ENCODE peak calls at places on chromosome 14, in nine cellular contexts. One of them, this sample, is unnamed. For H3K4me1, the result is how much of the 10 kb centered on the place peaks cover.

GRCh38 chr14:72523397-72524157 is 370.3 kb downstream of the DPF3 start:
- DNase-seq in pancreas: no peak
- DNase-seq in CD4-positive, alpha-beta memory T cell: no peak
- DNase-seq in uterus: no peak
- DNase-seq in GM23338: no peak
- DNase-seq in upper lobe of right lung: no peak
- DNase-seq in cardiac muscle cell: no peak
- DNase-seq in CD4-positive, CD25-positive, alpha-beta regulatory T cell: no peak
- DNase-seq in GM23248: peak
- DNase-seq in this sample: no peak

GRCh38 chr14:104331871-104332605 is 193.7 kb downstream of the KIF26A start:
- DNase-seq in CD4-positive, alpha-beta memory T cell: no peak
- DNase-seq in upper lobe of right lung: no peak
- DNase-seq in GM23338: no peak
- DNase-seq in GM23248: no peak
- DNase-seq in pancreas: no peak
- DNase-seq in uterus: no peak
- DNase-seq in CD4-positive, CD25-positive, alpha-beta regulatory T cell: no peak
- DNase-seq in cardiac muscle cell: no peak
- DNase-seq in this sample: no peak

GRCh38 chr14:61965030-61965745 is 203.0 kb downstream of the SNAPC1 start:
- DNase-seq in GM23248: peak
- DNase-seq in CD4-positive, alpha-beta memory T cell: no peak
- DNase-seq in CD4-positive, CD25-positive, alpha-beta regulatory T cell: no peak
- DNase-seq in cardiac muscle cell: no peak
- DNase-seq in upper lobe of right lung: no peak
- DNase-seq in pancreas: no peak
- DNase-seq in GM23338: no peak
- DNase-seq in uterus: no peak
- DNase-seq in this sample: no peak

GRCh38 chr14:56590535-56590951 is 10.9 kb downstream of the TMEM260 start:
- DNase-seq in pancreas: no peak
- DNase-seq in cardiac muscle cell: peak
- DNase-seq in GM23338: peak
- DNase-seq in CD4-positive, CD25-positive, alpha-beta regulatory T cell: no peak
- DNase-seq in uterus: no peak
- DNase-seq in upper lobe of right lung: no peak
- DNase-seq in CD4-positive, alpha-beta memory T cell: no peak
- DNase-seq in GM23248: no peak
- DNase-seq in this sample: no peak

GRCh38 chr14:91144425-91145145 is 30.7 kb downstream of the DGLUCY start:
- DNase-seq in GM23248: peak
- DNase-seq in uterus: no peak
- DNase-seq in cardiac muscle cell: no peak
- DNase-seq in CD4-positive, alpha-beta memory T cell: no peak
- DNase-seq in CD4-positive, CD25-positive, alpha-beta regulatory T cell: no peak
- DNase-seq in GM23338: no peak
- DNase-seq in pancreas: no peak
- DNase-seq in upper lobe of right lung: no peak
- DNase-seq in this sample: no peak

GRCh38 chr14:63174760-63175191 is 29.5 kb upstream of the RHOJ start:
- DNase-seq in CD4-positive, alpha-beta memory T cell: no peak
- DNase-seq in GM23338: peak
- DNase-seq in GM23248: peak
- DNase-seq in upper lobe of right lung: no peak
- DNase-seq in cardiac muscle cell: peak
- DNase-seq in pancreas: no peak
- DNase-seq in uterus: peak
- DNase-seq in CD4-positive, CD25-positive, alpha-beta regulatory T cell: peak
- DNase-seq in this sample: no peak

GRCh38 chr14:43647302-43647701 is 859.8 kb downstream of the FSCB start:
- DNase-seq in CD4-positive, CD25-positive, alpha-beta regulatory T cell: no peak
- DNase-seq in uterus: no peak
- DNase-seq in CD4-positive, alpha-beta memory T cell: no peak
- DNase-seq in pancreas: no peak
- DNase-seq in GM23248: no peak
- DNase-seq in upper lobe of right lung: no peak
- DNase-seq in GM23338: peak
- DNase-seq in cardiac muscle cell: no peak
- DNase-seq in this sample: no peak

GRCh38 chr14:105153739-105154475 is 14.7 kb downstream of the JAG2 start:
- DNase-seq in upper lobe of right lung: no peak
- DNase-seq in GM23338: no peak
- DNase-seq in GM23248: no peak
- DNase-seq in pancreas: peak
- DNase-seq in CD4-positive, alpha-beta memory T cell: no peak
- DNase-seq in uterus: no peak
- DNase-seq in CD4-positive, CD25-positive, alpha-beta regulatory T cell: no peak
- DNase-seq in cardiac muscle cell: no peak
- DNase-seq in this sample: no peak

GRCh38 chr14:24289649-24290283 is 9.8 kb downstream of the DHRS1 start:
- DNase-seq in cardiac muscle cell: no peak
- DNase-seq in pancreas: no peak
- DNase-seq in GM23248: no peak
- DNase-seq in uterus: no peak
- DNase-seq in CD4-positive, alpha-beta memory T cell: no peak
- DNase-seq in CD4-positive, CD25-positive, alpha-beta regulatory T cell: peak
- DNase-seq in GM23338: no peak
- DNase-seq in upper lobe of right lung: no peak
- DNase-seq in this sample: no peak

GRCh38 chr14:104726600-104727451 is 2.8 kb downstream of the ADSS1 start:
- DNase-seq in upper lobe of right lung: no peak
- DNase-seq in CD4-positive, CD25-positive, alpha-beta regulatory T cell: no peak
- DNase-seq in pancreas: no peak
- DNase-seq in CD4-positive, alpha-beta memory T cell: no peak
- DNase-seq in GM23338: peak
- DNase-seq in GM23248: no peak
- DNase-seq in uterus: no peak
- DNase-seq in cardiac muscle cell: no peak
- DNase-seq in this sample: no peak

GRCh38 chr14:24690492-24690891 is 56.5 kb upstream of the GZMB start:
- DNase-seq in CD4-positive, CD25-positive, alpha-beta regulatory T cell: peak
- DNase-seq in CD4-positive, alpha-beta memory T cell: no peak
- DNase-seq in upper lobe of right lung: no peak
- DNase-seq in cardiac muscle cell: no peak
- DNase-seq in GM23248: no peak
- DNase-seq in GM23338: peak
- DNase-seq in pancreas: no peak
- DNase-seq in uterus: no peak
- DNase-seq in this sample: no peak

GRCh38 chr14:61505815-61506809 is 184.7 kb downstream of the PRKCH start:
- DNase-seq in CD4-positive, CD25-positive, alpha-beta regulatory T cell: no peak
- DNase-seq in pancreas: no peak
- DNase-seq in uterus: no peak
- DNase-seq in GM23248: no peak
- DNase-seq in cardiac muscle cell: no peak
- DNase-seq in CD4-positive, alpha-beta memory T cell: no peak
- DNase-seq in upper lobe of right lung: no peak
- DNase-seq in GM23338: no peak
- DNase-seq in this sample: no peak

GRCh38 chr14:58882577-58883018 is 244.8 kb downstream of the DACT1 start:
- DNase-seq in upper lobe of right lung: no peak
- DNase-seq in CD4-positive, alpha-beta memory T cell: no peak
- DNase-seq in uterus: no peak
- DNase-seq in pancreas: no peak
- DNase-seq in GM23338: no peak
- DNase-seq in GM23248: peak
- DNase-seq in cardiac muscle cell: no peak
- DNase-seq in CD4-positive, CD25-positive, alpha-beta regulatory T cell: no peak
- DNase-seq in this sample: no peak

GRCh38 chr14:26522985-26523384 is 74.8 kb downstream of the NOVA1 start:
- DNase-seq in cardiac muscle cell: no peak
- DNase-seq in GM23248: peak
- DNase-seq in CD4-positive, CD25-positive, alpha-beta regulatory T cell: no peak
- DNase-seq in CD4-positive, alpha-beta memory T cell: no peak
- DNase-seq in upper lobe of right lung: no peak
- DNase-seq in uterus: no peak
- DNase-seq in GM23338: no peak
- DNase-seq in pancreas: no peak
- DNase-seq in this sample: no peak

DNA sequence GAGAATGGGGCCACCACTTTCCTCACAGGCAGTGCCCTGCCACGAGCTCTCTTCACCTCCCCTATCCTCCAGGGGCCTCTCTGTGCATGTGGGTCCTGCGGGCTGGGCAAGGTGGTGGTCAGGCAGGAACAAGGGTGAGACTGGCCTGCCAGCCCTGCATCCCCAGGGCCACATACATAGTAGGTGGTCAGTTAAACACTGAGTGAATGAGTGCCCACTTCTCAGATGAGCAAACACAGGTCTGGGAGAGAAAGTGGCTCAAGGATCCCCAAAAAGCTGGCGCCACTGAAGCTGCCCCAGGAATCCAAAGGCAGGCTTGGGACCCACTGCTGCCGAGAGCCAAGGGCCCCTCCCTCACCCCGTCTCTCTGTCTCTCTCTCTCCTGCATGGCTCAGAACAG is 51.1 kb downstream of the CCNK start:
- DNase-seq in GM23338: no peak
- DNase-seq in upper lobe of right lung: no peak
- DNase-seq in pancreas: no peak
- DNase-seq in cardiac muscle cell: no peak
- DNase-seq in uterus: no peak
- DNase-seq in CD4-positive, CD25-positive, alpha-beta regulatory T cell: no peak
- DNase-seq in CD4-positive, alpha-beta memory T cell: no peak
- DNase-seq in GM23248: no peak
- DNase-seq in this sample: no peak
- H3K4me1 ChIP-seq in GM23338: under half
- H3K4me1 ChIP-seq in upper lobe of right lung: under half
- H3K4me1 ChIP-seq in pancreas: under half
- H3K4me1 ChIP-seq in cardiac muscle cell: under half
- H3K4me1 ChIP-seq in uterus: under half
- H3K4me1 ChIP-seq in CD4-positive, CD25-positive, alpha-beta regulatory T cell: under half
- H3K4me1 ChIP-seq in CD4-positive, alpha-beta memory T cell: under half
- H3K4me1 ChIP-seq in GM23248: under half
- H3K4me1 ChIP-seq in this sample: under half

GRCh38 chr14:92729632-92730358 is 18.6 kb downstream of the LGMN start:
- DNase-seq in cardiac muscle cell: no peak
- DNase-seq in upper lobe of right lung: no peak
- DNase-seq in CD4-positive, alpha-beta memory T cell: no peak
- DNase-seq in CD4-positive, CD25-positive, alpha-beta regulatory T cell: peak
- DNase-seq in GM23248: peak
- DNase-seq in GM23338: no peak
- DNase-seq in uterus: no peak
- DNase-seq in pancreas: no peak
- DNase-seq in this sample: no peak

GRCh38 chr14:92728781-92729364 is 19.6 kb downstream of the LGMN start:
- DNase-seq in CD4-positive, CD25-positive, alpha-beta regulatory T cell: peak
- DNase-seq in cardiac muscle cell: peak
- DNase-seq in GM23338: no peak
- DNase-seq in CD4-positive, alpha-beta memory T cell: no peak
- DNase-seq in pancreas: no peak
- DNase-seq in GM23248: no peak
- DNase-seq in uterus: no peak
- DNase-seq in upper lobe of right lung: no peak
- DNase-seq in this sample: no peak

GRCh38 chr14:92724516-92725340 is 23.7 kb downstream of the LGMN start:
- DNase-seq in uterus: no peak
- DNase-seq in cardiac muscle cell: peak
- DNase-seq in pancreas: no peak
- DNase-seq in GM23248: no peak
- DNase-seq in upper lobe of right lung: no peak
- DNase-seq in GM23338: no peak
- DNase-seq in CD4-positive, alpha-beta memory T cell: no peak
- DNase-seq in CD4-positive, CD25-positive, alpha-beta regulatory T cell: no peak
- DNase-seq in this sample: no peak

GRCh38 chr14:92726933-92727262 is 21.5 kb downstream of the LGMN start:
- DNase-seq in CD4-positive, CD25-positive, alpha-beta regulatory T cell: no peak
- DNase-seq in uterus: no peak
- DNase-seq in cardiac muscle cell: no peak
- DNase-seq in upper lobe of right lung: no peak
- DNase-seq in GM23338: no peak
- DNase-seq in CD4-positive, alpha-beta memory T cell: no peak
- DNase-seq in GM23248: no peak
- DNase-seq in pancreas: no peak
- DNase-seq in this sample: no peak

GRCh38 chr14:92726135-92726932 is 22.1 kb downstream of the LGMN start:
- DNase-seq in pancreas: peak
- DNase-seq in CD4-positive, CD25-positive, alpha-beta regulatory T cell: peak
- DNase-seq in upper lobe of right lung: peak
- DNase-seq in GM23338: no peak
- DNase-seq in GM23248: peak
- DNase-seq in cardiac muscle cell: no peak
- DNase-seq in uterus: peak
- DNase-seq in CD4-positive, alpha-beta memory T cell: no peak
- DNase-seq in this sample: peak
- H3K4me1 ChIP-seq in pancreas: under half
- H3K4me1 ChIP-seq in CD4-positive, CD25-positive, alpha-beta regulatory T cell: under half
- H3K4me1 ChIP-seq in upper lobe of right lung: under half
- H3K4me1 ChIP-seq in GM23338: under half
- H3K4me1 ChIP-seq in GM23248: under half
- H3K4me1 ChIP-seq in cardiac muscle cell: under half
- H3K4me1 ChIP-seq in uterus: under half
- H3K4me1 ChIP-seq in CD4-positive, alpha-beta memory T cell: under half
- H3K4me1 ChIP-seq in this sample: under half

GRCh38 chr14:54758041-54758440 is 144.6 kb downstream of the GCH1 start:
- DNase-seq in GM23248: no peak
- DNase-seq in pancreas: no peak
- DNase-seq in cardiac muscle cell: no peak
- DNase-seq in CD4-positive, CD25-positive, alpha-beta regulatory T cell: no peak
- DNase-seq in CD4-positive, alpha-beta memory T cell: no peak
- DNase-seq in upper lobe of right lung: no peak
- DNase-seq in GM23338: no peak
- DNase-seq in uterus: no peak
- DNase-seq in this sample: no peak
- H3K4me1 ChIP-seq in GM23248: under half
- H3K4me1 ChIP-seq in pancreas: under half
- H3K4me1 ChIP-seq in cardiac muscle cell: under half
- H3K4me1 ChIP-seq in CD4-positive, CD25-positive, alpha-beta regulatory T cell: under half
- H3K4me1 ChIP-seq in CD4-positive, alpha-beta memory T cell: under half
- H3K4me1 ChIP-seq in upper lobe of right lung: under half
- H3K4me1 ChIP-seq in GM23338: under half
- H3K4me1 ChIP-seq in uterus: under half
- H3K4me1 ChIP-seq in this sample: under half

DNA sequence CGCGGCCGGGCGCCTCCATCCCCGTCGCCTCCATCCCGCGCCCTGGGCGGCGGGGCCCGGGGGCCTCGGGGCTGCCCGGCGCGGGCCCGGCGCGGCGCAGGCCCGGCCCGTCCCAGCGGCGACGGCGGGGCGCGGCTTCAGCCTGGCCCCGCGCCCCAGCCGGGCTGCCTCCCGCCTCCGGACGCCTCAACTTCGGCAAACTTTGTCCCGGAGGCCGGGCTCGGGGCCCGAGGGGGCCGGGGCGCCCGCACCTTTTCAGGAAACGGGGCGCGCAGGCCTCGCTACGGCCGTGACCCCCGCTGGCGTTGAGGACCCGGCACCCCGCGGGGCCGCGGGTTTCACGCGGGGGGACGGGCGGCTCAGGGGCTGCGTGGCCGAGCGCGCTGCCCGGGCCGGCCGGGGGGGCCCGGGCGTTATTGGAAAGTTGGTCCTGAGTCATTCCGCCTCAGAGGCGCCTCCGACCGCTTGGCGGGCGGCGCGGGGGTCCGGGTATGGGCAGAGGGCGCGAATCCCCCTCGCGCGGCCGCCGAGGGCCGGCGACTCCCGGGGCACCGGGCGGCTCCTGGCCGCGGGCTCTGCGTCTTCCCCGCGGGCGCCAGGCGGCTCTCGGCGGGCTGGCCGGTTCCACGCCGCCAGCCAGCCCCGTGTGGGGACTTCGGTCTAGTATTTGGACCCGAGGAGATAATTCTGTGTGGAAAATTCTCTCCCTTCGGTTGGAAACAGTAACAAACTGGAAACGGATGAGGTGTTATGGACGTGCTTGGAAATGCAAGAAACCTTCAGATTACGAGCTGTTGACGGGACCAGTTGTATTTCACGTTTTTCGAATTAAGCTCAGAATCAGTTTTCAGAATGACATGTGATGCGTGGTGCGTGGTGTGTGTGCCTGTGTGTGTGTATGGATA is 714 bp downstream of the TRAF3 start:
- DNase-seq in CD4-positive, alpha-beta memory T cell: peak
- DNase-seq in uterus: no peak
- DNase-seq in upper lobe of right lung: peak
- DNase-seq in GM23338: peak
- DNase-seq in GM23248: peak
- DNase-seq in pancreas: peak
- DNase-seq in cardiac muscle cell: peak
- DNase-seq in CD4-positive, CD25-positive, alpha-beta regulatory T cell: peak
- DNase-seq in this sample: no peak
- H3K4me1 ChIP-seq in CD4-positive, alpha-beta memory T cell: half or more
- H3K4me1 ChIP-seq in uterus: under half
- H3K4me1 ChIP-seq in upper lobe of right lung: under half
- H3K4me1 ChIP-seq in GM23338: under half
- H3K4me1 ChIP-seq in GM23248: under half
- H3K4me1 ChIP-seq in pancreas: under half
- H3K4me1 ChIP-seq in cardiac muscle cell: under half
- H3K4me1 ChIP-seq in CD4-positive, CD25-positive, alpha-beta regulatory T cell: half or more
- H3K4me1 ChIP-seq in this sample: under half